ENCODE peak calls at places on chromosomes 7 and 10, in four cellular contexts. K is CD8-positive, alpha-beta T cell; J is spleen; V is cardiac muscle cell. Q is an unnamed sample. For H3K27me3, the result is how much of the 10 kb centered on the place peaks cover.

GRCh38 chr7:3974329-3974728 is 673.3 kb downstream of the SDK1 start:
- DNase-seq in V (no peak), J (no peak), K (no peak), Q (no peak)

GRCh38 chr7:88922944-88923343 is 127.4 kb upstream of the TEX47 start:
- DNase-seq in K (no peak), V (no peak), J (no peak), Q (no peak)

GRCh38 chr7:2440608-2441245 is 35.5 kb downstream of the GRIFIN start:
- DNase-seq in V (peak), K (no peak), J (no peak), Q (no peak)

GRCh38 chr7:103574536-103574935 is 128.5 kb upstream of the SLC26A5 start:
- DNase-seq in J (no peak), K (no peak), V (no peak), Q (no peak)

GRCh38 chr7:85733163-85733915 is 546.5 kb upstream of the SEMA3D start:
- DNase-seq in V (no peak), K (no peak), J (no peak), Q (no peak)

GRCh38 chr7:92781117-92781720 is 55.2 kb downstream of the CDK6 start:
- DNase-seq in K (no peak), J (no peak), V (no peak), Q (no peak)

GRCh38 chr10:95457319-95457886 is 103.8 kb downstream of the SORBS1 start:
- DNase-seq in V (no peak), J (no peak), K (no peak), Q (no peak)

GRCh38 chr10:77163670-77164348 is 473.8 kb downstream of the KCNMA1 start:
- DNase-seq in K (no peak), V (peak), J (no peak), Q (no peak)

GRCh38 chr7:19116121-19117080 is 1.0 kb downstream of the TWIST1 start:
- DNase-seq in K (no peak), J (peak), V (peak), Q (no peak)

GRCh38 chr7:75962607-75963382 is 31.6 kb downstream of the TMEM120A start:
- DNase-seq in V (no peak), J (peak), K (no peak), Q (no peak)

GRCh38 chr7:145036592-145037386 is 200.9 kb upstream of the TPK1 start:
- DNase-seq in K (peak), V (peak), J (no peak), Q (peak)

GRCh38 chr10:117216028-117216427 is 18.7 kb downstream of the KCNK18 start:
- DNase-seq in K (no peak), J (peak), V (no peak), Q (no peak)

GRCh38 chr10:5343979-5344378 is 20.8 kb upstream of the UCN3 start:
- DNase-seq in J (no peak), K (no peak), V (no peak), Q (no peak)

GRCh38 chr10:89981891-89982290 is 280.5 kb downstream of the KIF20B start:
- DNase-seq in V (no peak), J (no peak), K (no peak), Q (no peak)

GRCh38 chr10:53846809-53847208 is 954.2 kb downstream of the PCDH15 start:
- DNase-seq in J (no peak), V (no peak), K (no peak), Q (no peak)

GRCh38 chr10:60446855-60447254 is 57.2 kb upstream of the ANK3 start:
- DNase-seq in V (no peak), J (no peak), K (no peak), Q (peak)

GRCh38 chr7:155796381-155797261 is 15.6 kb downstream of the SHH start:
- DNase-seq in V (peak), J (peak), K (peak), Q (peak)

GRCh38 chr10:84177541-84178386 is 4.2 kb downstream of the GPR15LG start:
- DNase-seq in J (peak), K (peak), V (no peak), Q (peak)

GRCh38 chr10:86139066-86139657 is 227.4 kb downstream of the GRID1 start:
- DNase-seq in K (no peak), V (peak), J (no peak), Q (no peak)

GRCh38 chr7:79298145-79298760 is 155.2 kb downstream of the MAGI2 start:
- DNase-seq in J (no peak), K (no peak), V (peak), Q (no peak)

GRCh38 chr10:107390563-107390962 is 226.1 kb upstream of the SORCS1 start:
- DNase-seq in J (no peak), V (no peak), K (no peak), Q (no peak)

GRCh38 chr10:1467450-1467849 is 269.9 kb downstream of the ADARB2 start:
- DNase-seq in J (no peak), K (no peak), V (no peak), Q (no peak)

GRCh38 chr7:108653526-108653925 is 83.9 kb downstream of the DNAJB9 start:
- DNase-seq in J (no peak), V (no peak), K (no peak), Q (no peak)

GRCh38 chr10:5589071-5589962 is 64.6 kb downstream of the CALML3 start:
- DNase-seq in K (no peak), V (no peak), J (peak), Q (no peak)

GRCh38 chr10:24246365-24246764 is 37.4 kb downstream of the KIAA1217 start:
- DNase-seq in J (no peak), V (no peak), K (no peak), Q (no peak)

GRCh38 chr7:33072471-33072870 is 9.9 kb upstream of the NT5C3A start:
- DNase-seq in J (no peak), K (no peak), V (no peak), Q (no peak)

GRCh38 chr10:19654576-19654975 is 161.7 kb upstream of the PLXDC2 start:
- DNase-seq in K (no peak), J (no peak), V (no peak), Q (no peak)

GRCh38 chr10:116827214-116827671 is 22.1 kb upstream of the ENO4 start:
- DNase-seq in K (no peak), V (no peak), J (no peak), Q (no peak)

GRCh38 chr7:8433477-8434289 is at the start of gene NXPH1:
- DNase-seq in V (peak), K (no peak), J (peak), Q (no peak)

GRCh38 chr10:98260350-98260749 is 7.6 kb downstream of the LOXL4 start:
- DNase-seq in K (no peak), V (no peak), J (no peak), Q (no peak)

GRCh38 chr10:70634011-70634410 is 31.5 kb upstream of the PRF1 start:
- DNase-seq in K (no peak), J (no peak), V (no peak), Q (no peak)

GRCh38 chr10:113619401-113619800 is 44.4 kb downstream of the NRAP start:
- DNase-seq in V (no peak), J (no peak), K (no peak), Q (no peak)

GRCh38 chr7:23474098-23474828 is 4.0 kb upstream of the IGF2BP3 start:
- DNase-seq in K (peak), J (peak), V (peak), Q (peak)

GRCh38 chr7:94043299-94043698 is 39.1 kb upstream of the BET1 start:
- DNase-seq in J (no peak), V (no peak), K (no peak), Q (no peak)

GRCh38 chr7:25405736-25406135 is 177.4 kb upstream of the NPVF start:
- DNase-seq in V (no peak), J (no peak), K (no peak), Q (no peak)

GRCh38 chr10:72353028-72353962 is 1.4 kb downstream of the DNAJB12 start:
- DNase-seq in J (no peak), K (no peak), V (peak), Q (no peak)

GRCh38 chr7:55570939-55571338 is 1.4 kb downstream of the VOPP1 start:
- DNase-seq in V (no peak), K (no peak), J (no peak), Q (no peak)

GRCh38 chr7:55570218-55570873 is 2.0 kb downstream of the VOPP1 start:
- DNase-seq in K (no peak), J (no peak), V (no peak), Q (peak)

GRCh38 chr7:55569797-55570196 is 2.5 kb downstream of the VOPP1 start:
- DNase-seq in J (no peak), V (no peak), K (peak), Q (peak)

GRCh38 chr7:55568613-55569268 is 3.6 kb downstream of the VOPP1 start:
- DNase-seq in K (no peak), V (no peak), J (no peak), Q (no peak)

DNA sequence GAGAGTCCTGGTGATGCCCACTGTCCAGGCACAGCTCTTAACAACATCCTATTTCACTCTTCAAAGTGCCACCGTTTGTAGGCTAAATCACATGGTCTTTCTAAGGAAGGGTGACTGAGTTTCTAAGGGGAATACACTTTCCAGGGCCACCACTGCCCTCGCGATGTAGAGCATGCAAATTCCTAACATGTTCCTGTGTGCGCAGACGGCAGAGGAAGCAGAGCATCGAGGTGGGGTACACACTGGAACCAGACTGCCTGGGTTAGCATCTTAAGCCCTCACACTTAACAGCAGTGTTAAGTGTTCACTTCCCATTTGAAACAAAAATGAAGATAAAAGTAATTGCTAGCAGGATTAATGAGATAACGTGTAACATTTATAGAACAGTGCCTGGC is 3.0 kb downstream of the VOPP1 start:
- DNase-seq in V (no peak), K (no peak), J (peak), Q (no peak)
- H3K4me3 ChIP-seq in V (no peak), K (no peak), J (peak), Q (no peak)

DNA sequence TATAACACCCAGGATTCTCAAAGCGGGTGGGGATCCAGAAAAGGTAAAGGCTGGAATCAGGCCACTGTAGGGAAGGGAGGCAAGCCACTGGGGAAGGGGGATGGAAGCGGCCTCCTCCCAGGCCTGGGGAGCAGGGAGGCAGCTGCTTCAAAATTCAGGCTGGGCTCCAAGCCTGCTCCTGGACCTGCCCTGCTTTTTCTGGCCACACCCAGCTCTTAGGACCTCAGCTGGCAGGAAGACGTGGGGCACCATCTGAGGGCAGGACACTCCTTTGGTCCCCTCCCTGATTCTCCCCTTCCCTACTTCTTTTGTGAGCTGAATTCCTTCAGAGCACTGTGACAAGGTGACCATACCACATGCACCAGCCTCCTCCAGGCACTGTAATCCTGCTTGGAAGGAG is 4.6 kb upstream of the LBX1 start:
- DNase-seq in J (no peak), V (no peak), K (no peak), Q (no peak)
- H3K27me3 ChIP-seq in J (half or more), V (half or more), K (half or more), Q (half or more)

DNA sequence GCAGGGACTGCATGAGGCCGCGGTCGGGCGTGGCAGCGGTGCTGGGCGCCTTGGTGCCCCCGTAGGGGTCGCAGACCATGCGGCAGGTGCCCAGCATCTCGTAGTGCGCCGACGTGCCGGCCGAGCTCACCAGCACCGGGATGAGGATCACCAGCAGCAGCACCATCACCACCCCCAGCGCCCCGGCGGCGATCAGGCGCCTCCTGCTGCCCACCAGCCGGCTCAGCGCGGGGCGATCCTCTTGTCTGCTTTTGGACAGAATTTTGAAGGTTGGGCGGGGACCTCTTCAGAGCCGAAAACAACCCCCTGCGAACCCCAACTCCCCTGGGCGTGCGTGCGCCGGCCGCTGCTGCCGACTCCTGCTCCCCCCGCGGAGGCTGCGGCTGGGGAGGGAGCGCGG is 779 bp downstream of the C1QL3 start:
- DNase-seq in V (peak), J (peak), K (peak), Q (peak)
- H3K4me3 ChIP-seq in V (peak), J (peak), K (peak), Q (no peak)

GRCh38 chr10:17235136-17235535 is 7.1 kb downstream of the VIM start:
- DNase-seq in V (no peak), J (no peak), K (no peak), Q (no peak)

GRCh38 chr10:17234541-17234940 is 6.5 kb downstream of the VIM start:
- DNase-seq in J (no peak), K (no peak), V (no peak), Q (no peak)

GRCh38 chr10:17237163-17237562 is 9.1 kb downstream of the VIM start:
- DNase-seq in K (no peak), J (no peak), V (no peak), Q (no peak)

GRCh38 chr10:17237915-17238444 is 9.9 kb downstream of the VIM start:
- DNase-seq in J (no peak), V (no peak), K (no peak), Q (no peak)

DNA sequence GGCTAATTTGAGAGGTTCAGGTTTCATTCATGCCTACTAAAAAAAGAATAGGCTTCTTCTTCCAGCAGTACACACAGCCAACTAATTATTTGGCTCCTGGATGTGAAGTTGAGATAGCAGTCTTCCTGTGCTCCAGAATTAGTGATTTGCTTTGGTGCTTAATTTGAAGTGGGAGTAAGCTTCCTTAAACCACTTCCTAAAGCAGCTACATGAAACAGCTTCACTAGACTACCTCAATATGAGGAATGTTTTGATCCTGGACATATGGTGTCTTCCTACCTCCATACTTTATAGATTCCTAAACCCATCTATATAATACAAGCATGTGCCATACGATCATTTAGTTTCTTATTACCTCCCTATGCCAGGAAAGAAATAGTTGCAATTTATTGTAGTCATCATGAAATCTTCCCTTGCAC is 8.4 kb downstream of the VIM start:
- DNase-seq in J (no peak), V (no peak), K (no peak), Q (no peak)
- H3K27me3 ChIP-seq in J (under half), V (under half), K (under half), Q (under half)

GRCh38 chr7:69668339-69668738 is 70.1 kb downstream of the AUTS2 start:
- DNase-seq in V (no peak), K (no peak), J (no peak), Q (no peak)

GRCh38 chr7:69664433-69664832 is 66.2 kb downstream of the AUTS2 start:
- DNase-seq in J (no peak), K (no peak), V (no peak), Q (no peak)

GRCh38 chr7:69661342-69661741 is 63.1 kb downstream of the AUTS2 start:
- DNase-seq in J (no peak), K (no peak), V (no peak), Q (no peak)

GRCh38 chr7:69659964-69660363 is 61.7 kb downstream of the AUTS2 start:
- DNase-seq in V (no peak), K (no peak), J (no peak), Q (no peak)

GRCh38 chr7:69663911-69664310 is 65.6 kb downstream of the AUTS2 start:
- DNase-seq in V (no peak), K (no peak), J (no peak), Q (no peak)
- H3K4me3 ChIP-seq in V (no peak), K (no peak), J (no peak), Q (no peak)

DNA sequence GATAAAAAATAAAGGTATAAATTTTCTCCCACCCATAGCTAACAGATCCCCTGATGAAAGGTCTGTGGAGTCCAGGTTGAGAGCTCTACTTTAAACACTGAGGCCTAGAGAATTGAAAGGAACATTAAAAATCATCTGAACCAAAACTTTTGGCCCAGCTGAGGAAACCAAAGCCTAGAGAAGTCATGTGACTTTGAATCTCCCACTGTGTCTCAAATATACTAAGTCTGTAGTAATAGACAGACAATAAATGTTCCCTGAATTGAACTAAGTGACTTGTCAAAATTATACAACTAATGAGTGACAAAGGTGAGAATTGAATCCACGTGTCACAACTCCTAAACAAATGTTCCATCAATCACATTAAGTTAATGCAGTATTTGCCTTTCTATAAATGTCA is 5.7 kb downstream of the GBX1 start:
- DNase-seq in J (no peak), V (no peak), K (no peak), Q (no peak)
- H3K27me3 ChIP-seq in J (half or more), V (under half), K (under half), Q (under half)

GRCh38 chr7:106775552-106775936 is 89.5 kb upstream of the PIK3CG start:
- DNase-seq in K (no peak), V (no peak), J (no peak), Q (no peak)
- H3K4me3 ChIP-seq in K (no peak), V (no peak), J (no peak), Q (no peak)

DNA sequence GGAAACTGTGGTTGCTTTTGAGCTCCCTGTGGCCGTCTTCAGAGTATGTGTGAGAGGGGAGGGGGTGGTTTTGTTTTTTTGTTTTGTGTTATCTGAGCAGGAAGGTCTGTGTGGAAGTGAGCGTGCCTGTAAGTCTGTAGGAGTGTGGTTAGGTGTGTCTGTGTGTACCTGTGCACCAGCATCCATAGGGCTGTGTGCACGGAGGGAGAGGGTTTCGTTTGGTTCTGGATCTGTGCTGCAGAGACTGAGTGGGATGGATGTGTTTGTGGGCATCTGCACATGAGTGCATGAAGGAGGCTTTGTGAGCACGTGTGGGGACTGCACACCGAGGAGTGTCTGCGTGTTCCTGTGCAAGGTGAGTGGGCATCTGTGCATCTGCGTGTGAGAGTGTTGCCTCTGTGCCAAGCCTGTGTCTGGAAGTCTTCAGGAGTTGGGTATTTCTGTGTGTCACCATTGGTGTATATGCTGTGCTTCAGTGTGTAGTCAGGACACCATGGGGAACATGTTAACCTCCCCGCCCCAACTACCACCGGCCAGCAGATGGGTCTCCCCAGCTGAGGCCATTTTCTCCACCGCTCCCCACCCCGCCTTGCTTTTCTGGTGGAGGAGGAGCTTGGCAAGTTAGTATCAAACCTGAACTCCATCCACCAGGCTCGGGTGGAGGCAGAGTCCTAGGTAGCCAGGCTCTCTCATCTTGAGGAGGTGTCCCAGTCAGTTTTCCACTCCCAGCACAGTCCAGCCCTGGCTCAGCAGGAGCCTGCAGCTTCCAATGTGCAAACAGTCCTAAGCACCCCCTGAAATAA is 7.1 kb upstream of the TLX1 start:
- DNase-seq in V (no peak), K (no peak), J (no peak), Q (no peak)
- H3K27me3 ChIP-seq in V (half or more), K (under half), J (half or more), Q (under half)

GRCh38 chr7:111842489-111842888 is 280.2 kb upstream of the IMMP2L start:
- DNase-seq in K (no peak), J (no peak), V (no peak), Q (no peak)
- H3K4me3 ChIP-seq in K (no peak), J (no peak), V (no peak), Q (no peak)

GRCh38 chr10:131215776-131216175 is 95.7 kb downstream of the TCERG1L start:
- DNase-seq in J (peak), K (no peak), V (no peak), Q (no peak)
- H3K27me3 ChIP-seq in J (under half), K (under half), V (under half), Q (under half)